ENCODE peak calls at places on chromosomes 13 and 19, in nine cellular contexts. One of them, this sample, is unnamed.

GRCh38 chr19:48997972-48998371 is 4.3 kb downstream of the RUVBL2 start:
- DNase-seq in adrenal gland: no peak
- DNase-seq in sigmoid colon: no peak
- DNase-seq in Peyer's patch: peak
- DNase-seq in HCT116: peak
- DNase-seq in heart left ventricle: no peak
- DNase-seq in uterus: no peak
- DNase-seq in tibial nerve: no peak
- DNase-seq in upper lobe of left lung: no peak
- DNase-seq in this sample: no peak

GRCh38 chr19:10450853-10451609 is 30.7 kb downstream of the PDE4A start:
- DNase-seq in adrenal gland: no peak
- DNase-seq in sigmoid colon: no peak
- DNase-seq in Peyer's patch: peak
- DNase-seq in HCT116: no peak
- DNase-seq in heart left ventricle: no peak
- DNase-seq in uterus: no peak
- DNase-seq in tibial nerve: no peak
- DNase-seq in upper lobe of left lung: no peak
- DNase-seq in this sample: no peak

GRCh38 chr13:54637377-54637776 is 1608.8 kb downstream of the OLFM4 start:
- DNase-seq in adrenal gland: no peak
- DNase-seq in sigmoid colon: no peak
- DNase-seq in Peyer's patch: no peak
- DNase-seq in HCT116: no peak
- DNase-seq in heart left ventricle: no peak
- DNase-seq in uterus: no peak
- DNase-seq in tibial nerve: no peak
- DNase-seq in upper lobe of left lung: no peak
- DNase-seq in this sample: no peak

GRCh38 chr13:32009362-32009761 is 22.2 kb upstream of the FRY start:
- DNase-seq in adrenal gland: no peak
- DNase-seq in sigmoid colon: no peak
- DNase-seq in Peyer's patch: no peak
- DNase-seq in HCT116: no peak
- DNase-seq in heart left ventricle: no peak
- DNase-seq in uterus: no peak
- DNase-seq in tibial nerve: no peak
- DNase-seq in upper lobe of left lung: no peak
- DNase-seq in this sample: no peak

GRCh38 chr13:83620535-83621220 is 261.6 kb downstream of the SLITRK1 start:
- DNase-seq in adrenal gland: no peak
- DNase-seq in sigmoid colon: no peak
- DNase-seq in Peyer's patch: no peak
- DNase-seq in HCT116: peak
- DNase-seq in heart left ventricle: no peak
- DNase-seq in uterus: no peak
- DNase-seq in tibial nerve: no peak
- DNase-seq in upper lobe of left lung: no peak
- DNase-seq in this sample: no peak

GRCh38 chr19:46984077-46985010 is 35.3 kb upstream of the NPAS1 start:
- DNase-seq in adrenal gland: peak
- DNase-seq in sigmoid colon: no peak
- DNase-seq in Peyer's patch: no peak
- DNase-seq in HCT116: no peak
- DNase-seq in heart left ventricle: peak
- DNase-seq in uterus: peak
- DNase-seq in tibial nerve: peak
- DNase-seq in upper lobe of left lung: no peak
- DNase-seq in this sample: peak

GRCh38 chr13:72221276-72221962 is 354.4 kb upstream of the DACH1 start:
- DNase-seq in adrenal gland: peak
- DNase-seq in sigmoid colon: no peak
- DNase-seq in Peyer's patch: peak
- DNase-seq in HCT116: peak
- DNase-seq in heart left ventricle: peak
- DNase-seq in uterus: no peak
- DNase-seq in tibial nerve: no peak
- DNase-seq in upper lobe of left lung: peak
- DNase-seq in this sample: peak

GRCh38 chr19:40244596-40244995 is 18.1 kb upstream of the CCNP start:
- DNase-seq in adrenal gland: no peak
- DNase-seq in sigmoid colon: no peak
- DNase-seq in Peyer's patch: no peak
- DNase-seq in HCT116: no peak
- DNase-seq in heart left ventricle: no peak
- DNase-seq in uterus: no peak
- DNase-seq in tibial nerve: no peak
- DNase-seq in upper lobe of left lung: no peak
- DNase-seq in this sample: no peak

GRCh38 chr19:49491804-49492572 is 4.2 kb upstream of the RPS11 start:
- DNase-seq in adrenal gland: no peak
- DNase-seq in sigmoid colon: no peak
- DNase-seq in Peyer's patch: no peak
- DNase-seq in HCT116: no peak
- DNase-seq in heart left ventricle: no peak
- DNase-seq in uterus: no peak
- DNase-seq in tibial nerve: no peak
- DNase-seq in upper lobe of left lung: no peak
- DNase-seq in this sample: no peak

GRCh38 chr13:96089749-96090239 is at the start of gene HS6ST3:
- DNase-seq in adrenal gland: peak
- DNase-seq in sigmoid colon: no peak
- DNase-seq in Peyer's patch: no peak
- DNase-seq in HCT116: peak
- DNase-seq in heart left ventricle: peak
- DNase-seq in uterus: peak
- DNase-seq in tibial nerve: no peak
- DNase-seq in upper lobe of left lung: peak
- DNase-seq in this sample: no peak

GRCh38 chr19:21482863-21483276 is 22.5 kb upstream of the ZNF429 start:
- DNase-seq in adrenal gland: peak
- DNase-seq in sigmoid colon: peak
- DNase-seq in Peyer's patch: peak
- DNase-seq in HCT116: peak
- DNase-seq in heart left ventricle: peak
- DNase-seq in uterus: peak
- DNase-seq in tibial nerve: no peak
- DNase-seq in upper lobe of left lung: peak
- DNase-seq in this sample: peak

GRCh38 chr13:36133950-36134349 is 2.8 kb upstream of the DCLK1 start:
- DNase-seq in adrenal gland: no peak
- DNase-seq in sigmoid colon: no peak
- DNase-seq in Peyer's patch: no peak
- DNase-seq in HCT116: no peak
- DNase-seq in heart left ventricle: no peak
- DNase-seq in uterus: no peak
- DNase-seq in tibial nerve: no peak
- DNase-seq in upper lobe of left lung: no peak
- DNase-seq in this sample: no peak

GRCh38 chr19:593505-593904 is 3.8 kb downstream of the HCN2 start:
- DNase-seq in adrenal gland: no peak
- DNase-seq in sigmoid colon: no peak
- DNase-seq in Peyer's patch: no peak
- DNase-seq in HCT116: no peak
- DNase-seq in heart left ventricle: no peak
- DNase-seq in uterus: no peak
- DNase-seq in tibial nerve: no peak
- DNase-seq in upper lobe of left lung: no peak
- DNase-seq in this sample: no peak

GRCh38 chr19:18294467-18294864 is 13.0 kb upstream of the JUND start:
- DNase-seq in adrenal gland: no peak
- DNase-seq in sigmoid colon: no peak
- DNase-seq in Peyer's patch: peak
- DNase-seq in HCT116: no peak
- DNase-seq in heart left ventricle: no peak
- DNase-seq in uterus: no peak
- DNase-seq in tibial nerve: no peak
- DNase-seq in upper lobe of left lung: no peak
- DNase-seq in this sample: peak

GRCh38 chr13:37751025-37751424 is 118.5 kb downstream of the TRPC4 start:
- DNase-seq in adrenal gland: no peak
- DNase-seq in sigmoid colon: no peak
- DNase-seq in Peyer's patch: no peak
- DNase-seq in HCT116: no peak
- DNase-seq in heart left ventricle: no peak
- DNase-seq in uterus: no peak
- DNase-seq in tibial nerve: no peak
- DNase-seq in upper lobe of left lung: no peak
- DNase-seq in this sample: no peak

GRCh38 chr13:77853701-77854100 is 64.9 kb downstream of the EDNRB start:
- DNase-seq in adrenal gland: no peak
- DNase-seq in sigmoid colon: no peak
- DNase-seq in Peyer's patch: no peak
- DNase-seq in HCT116: no peak
- DNase-seq in heart left ventricle: no peak
- DNase-seq in uterus: no peak
- DNase-seq in tibial nerve: no peak
- DNase-seq in upper lobe of left lung: no peak
- DNase-seq in this sample: no peak

GRCh38 chr13:21014139-21014665 is 47.2 kb downstream of the LATS2 start:
- DNase-seq in adrenal gland: no peak
- DNase-seq in sigmoid colon: no peak
- DNase-seq in Peyer's patch: peak
- DNase-seq in HCT116: no peak
- DNase-seq in heart left ventricle: no peak
- DNase-seq in uterus: no peak
- DNase-seq in tibial nerve: no peak
- DNase-seq in upper lobe of left lung: no peak
- DNase-seq in this sample: no peak

GRCh38 chr19:40512473-40513344 is 45.9 kb downstream of the SPTBN4 start:
- DNase-seq in adrenal gland: peak
- DNase-seq in sigmoid colon: no peak
- DNase-seq in Peyer's patch: no peak
- DNase-seq in HCT116: no peak
- DNase-seq in heart left ventricle: no peak
- DNase-seq in uterus: no peak
- DNase-seq in tibial nerve: no peak
- DNase-seq in upper lobe of left lung: peak
- DNase-seq in this sample: no peak

GRCh38 chr19:18488403-18488723 is 33.5 kb downstream of the ELL start:
- DNase-seq in adrenal gland: no peak
- DNase-seq in sigmoid colon: no peak
- DNase-seq in Peyer's patch: no peak
- DNase-seq in HCT116: no peak
- DNase-seq in heart left ventricle: no peak
- DNase-seq in uterus: no peak
- DNase-seq in tibial nerve: no peak
- DNase-seq in upper lobe of left lung: no peak
- DNase-seq in this sample: peak

GRCh38 chr19:13096968-13097330 is 5.7 kb downstream of the LYL1 start:
- DNase-seq in adrenal gland: no peak
- DNase-seq in sigmoid colon: no peak
- DNase-seq in Peyer's patch: no peak
- DNase-seq in HCT116: no peak
- DNase-seq in heart left ventricle: peak
- DNase-seq in uterus: no peak
- DNase-seq in tibial nerve: no peak
- DNase-seq in upper lobe of left lung: no peak
- DNase-seq in this sample: no peak
- TF ChIP-seq POLR2A in adrenal gland: no peak
- TF ChIP-seq POLR2A in sigmoid colon: no peak
- TF ChIP-seq POLR2A in Peyer's patch: no peak
- TF ChIP-seq POLR2A in HCT116: no peak
- TF ChIP-seq POLR2A in heart left ventricle: no peak
- TF ChIP-seq POLR2A in uterus: no peak
- TF ChIP-seq POLR2A in tibial nerve: no peak
- TF ChIP-seq POLR2A in upper lobe of left lung: no peak
- TF ChIP-seq POLR2A in this sample: no peak

DNA sequence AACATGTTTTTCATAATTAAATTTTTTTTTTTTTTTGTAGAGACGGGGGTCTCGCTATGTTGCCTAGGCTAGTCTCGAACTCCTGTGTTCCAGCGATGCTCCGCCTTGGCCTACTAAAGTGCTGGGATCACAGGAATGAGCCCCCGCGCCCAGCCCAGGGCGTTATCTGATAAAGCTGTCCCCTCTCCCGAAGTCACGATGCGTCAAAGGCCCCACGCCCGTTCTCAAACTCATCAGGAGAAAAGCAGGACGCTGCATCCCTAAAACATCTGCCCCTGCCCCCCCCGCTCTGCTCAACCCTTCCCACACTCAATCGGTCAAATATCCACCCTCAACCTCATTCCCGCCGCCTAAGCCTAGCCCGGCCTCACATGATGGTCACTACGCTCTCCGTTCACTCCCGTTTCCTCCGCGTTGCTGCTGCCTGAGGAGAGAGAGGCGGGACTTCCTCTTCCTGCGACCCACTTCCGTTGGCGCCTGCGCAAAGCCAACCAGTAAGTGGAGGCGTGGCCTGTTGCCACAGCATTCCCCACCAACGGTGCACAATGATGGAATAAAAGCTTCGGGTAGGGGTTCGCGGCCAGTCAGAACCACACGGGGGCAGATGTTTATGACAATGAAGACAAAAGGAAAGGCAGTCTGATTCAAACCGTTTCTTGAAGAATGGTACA is at the start of gene SNRPD2:
- DNase-seq in adrenal gland: peak
- DNase-seq in sigmoid colon: peak
- DNase-seq in Peyer's patch: peak
- DNase-seq in HCT116: peak
- DNase-seq in heart left ventricle: peak
- DNase-seq in uterus: peak
- DNase-seq in tibial nerve: peak
- DNase-seq in upper lobe of left lung: no peak
- DNase-seq in this sample: peak
- TF ChIP-seq POLR2A in adrenal gland: peak
- TF ChIP-seq POLR2A in sigmoid colon: peak
- TF ChIP-seq POLR2A in Peyer's patch: peak
- TF ChIP-seq POLR2A in HCT116: peak
- TF ChIP-seq POLR2A in heart left ventricle: peak
- TF ChIP-seq POLR2A in uterus: peak
- TF ChIP-seq POLR2A in tibial nerve: peak
- TF ChIP-seq POLR2A in upper lobe of left lung: peak
- TF ChIP-seq POLR2A in this sample: no peak

GRCh38 chr13:43020794-43021193 is 2.6 kb upstream of the DNAJC15 start:
- DNase-seq in adrenal gland: no peak
- DNase-seq in sigmoid colon: no peak
- DNase-seq in Peyer's patch: no peak
- DNase-seq in HCT116: no peak
- DNase-seq in heart left ventricle: no peak
- DNase-seq in uterus: no peak
- DNase-seq in tibial nerve: no peak
- DNase-seq in upper lobe of left lung: no peak
- DNase-seq in this sample: no peak
- TF ChIP-seq POLR2A in adrenal gland: no peak
- TF ChIP-seq POLR2A in sigmoid colon: no peak
- TF ChIP-seq POLR2A in Peyer's patch: no peak
- TF ChIP-seq POLR2A in HCT116: no peak
- TF ChIP-seq POLR2A in heart left ventricle: no peak
- TF ChIP-seq POLR2A in uterus: no peak
- TF ChIP-seq POLR2A in tibial nerve: no peak
- TF ChIP-seq POLR2A in upper lobe of left lung: no peak
- TF ChIP-seq POLR2A in this sample: no peak

DNA sequence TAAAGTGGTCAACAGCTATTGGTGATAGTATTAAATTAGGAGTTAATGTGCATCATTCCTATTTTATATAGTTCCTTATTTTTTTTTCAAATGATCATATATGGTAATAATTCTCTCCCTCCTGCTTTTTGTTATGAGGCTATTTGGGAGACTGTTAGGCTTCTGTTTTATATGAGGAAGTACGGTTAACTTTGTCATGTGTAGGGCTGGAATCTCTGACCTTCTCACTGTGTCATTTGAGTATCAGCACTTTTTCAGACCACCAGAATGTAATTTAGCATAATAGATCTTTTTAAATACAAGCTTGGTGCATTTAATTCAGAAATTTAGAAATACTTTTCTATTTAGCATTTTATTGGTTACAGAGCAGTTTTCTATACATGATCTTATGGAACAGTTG is 7.7 kb downstream of the DGKH start:
- DNase-seq in adrenal gland: no peak
- DNase-seq in sigmoid colon: no peak
- DNase-seq in Peyer's patch: no peak
- DNase-seq in HCT116: no peak
- DNase-seq in heart left ventricle: no peak
- DNase-seq in uterus: no peak
- DNase-seq in tibial nerve: no peak
- DNase-seq in upper lobe of left lung: no peak
- DNase-seq in this sample: no peak
- TF ChIP-seq POLR2A in adrenal gland: no peak
- TF ChIP-seq POLR2A in sigmoid colon: no peak
- TF ChIP-seq POLR2A in Peyer's patch: no peak
- TF ChIP-seq POLR2A in HCT116: no peak
- TF ChIP-seq POLR2A in heart left ventricle: no peak
- TF ChIP-seq POLR2A in uterus: no peak
- TF ChIP-seq POLR2A in tibial nerve: no peak
- TF ChIP-seq POLR2A in upper lobe of left lung: no peak
- TF ChIP-seq POLR2A in this sample: no peak